ENCODE peak calls at places on chromosomes 11 and 22, in seven cellular contexts. One of them, this sample, is unnamed.

GRCh38 chr11:68118753-68119448 is 2.3 kb downstream of the CHKA start:
- DNase-seq in mammary epithelial cell: no peak
- DNase-seq in hepatocyte: peak; percentile 28
- DNase-seq in GM13977: peak; percentile 66
- DNase-seq in NCI-H524: no peak
- DNase-seq in foreskin melanocyte: no peak
- DNase-seq in substantia nigra: no peak
- DNase-seq in this sample: no peak

GRCh38 chr22:44620129-44620840 is 81.7 kb upstream of the PRR5 start:
- DNase-seq in mammary epithelial cell: peak; percentile 5
- DNase-seq in hepatocyte: peak; percentile 75
- DNase-seq in GM13977: peak; percentile 69
- DNase-seq in NCI-H524: peak; percentile 95
- DNase-seq in foreskin melanocyte: no peak
- DNase-seq in substantia nigra: no peak
- DNase-seq in this sample: peak; percentile 49

GRCh38 chr11:2540521-2541320 is 95.9 kb downstream of the KCNQ1 start:
- DNase-seq in mammary epithelial cell: no peak
- DNase-seq in hepatocyte: no peak
- DNase-seq in GM13977: no peak
- DNase-seq in NCI-H524: no peak
- DNase-seq in foreskin melanocyte: no peak
- DNase-seq in substantia nigra: no peak
- DNase-seq in this sample: no peak

GRCh38 chr22:40855104-40855959 is 1.1 kb downstream of the ST13 start:
- DNase-seq in mammary epithelial cell: peak; percentile 35
- DNase-seq in hepatocyte: peak; percentile 23
- DNase-seq in GM13977: no peak
- DNase-seq in NCI-H524: no peak
- DNase-seq in foreskin melanocyte: no peak
- DNase-seq in substantia nigra: no peak
- DNase-seq in this sample: no peak

GRCh38 chr11:111918390-111919256 is at the start of gene C11orf52:
- DNase-seq in mammary epithelial cell: peak; percentile 77
- DNase-seq in hepatocyte: peak; percentile 90
- DNase-seq in GM13977: no peak
- DNase-seq in NCI-H524: peak; percentile 26
- DNase-seq in foreskin melanocyte: no peak
- DNase-seq in substantia nigra: no peak
- DNase-seq in this sample: peak; percentile 92

GRCh38 chr11:132586801-132587200 is 945.5 kb downstream of the OPCML start:
- DNase-seq in mammary epithelial cell: no peak
- DNase-seq in hepatocyte: no peak
- DNase-seq in GM13977: no peak
- DNase-seq in NCI-H524: no peak
- DNase-seq in foreskin melanocyte: no peak
- DNase-seq in substantia nigra: no peak
- DNase-seq in this sample: no peak

GRCh38 chr11:68954970-68955958 is 25.5 kb downstream of the MRGPRD start:
- DNase-seq in mammary epithelial cell: no peak
- DNase-seq in hepatocyte: peak; percentile 36
- DNase-seq in GM13977: no peak
- DNase-seq in NCI-H524: no peak
- DNase-seq in foreskin melanocyte: no peak
- DNase-seq in substantia nigra: no peak
- DNase-seq in this sample: peak; percentile 68

GRCh38 chr11:73323464-73323863 is 15.4 kb downstream of the ARHGEF17 start:
- DNase-seq in mammary epithelial cell: no peak
- DNase-seq in hepatocyte: peak; percentile 75
- DNase-seq in GM13977: no peak
- DNase-seq in NCI-H524: no peak
- DNase-seq in foreskin melanocyte: no peak
- DNase-seq in substantia nigra: no peak
- DNase-seq in this sample: no peak

GRCh38 chr11:17171916-17172315 is 35.9 kb downstream of the PIK3C2A start:
- DNase-seq in mammary epithelial cell: no peak
- DNase-seq in hepatocyte: no peak
- DNase-seq in GM13977: no peak
- DNase-seq in NCI-H524: no peak
- DNase-seq in foreskin melanocyte: no peak
- DNase-seq in substantia nigra: no peak
- DNase-seq in this sample: no peak

This sample was measured in SW480.